ENCODE peak calls at places on chromosomes 12 and 14, in six cellular contexts. One of them, this sample, is unnamed.

GRCh38 chr14:22520235-22520634 is 68.8 kb downstream of the DAD1 start:
- DNase-seq in A549: no peak
- DNase-seq in WTC11: no peak
- DNase-seq in HCT116: no peak
- DNase-seq in K562: peak; percentile 7
- DNase-seq in SK-N-SH: no peak
- DNase-seq in this sample: peak; percentile 70

GRCh38 chr12:63967358-63967757 is 122.9 kb downstream of the SRGAP1 start:
- DNase-seq in A549: no peak
- DNase-seq in WTC11: no peak
- DNase-seq in HCT116: peak; percentile 32
- DNase-seq in K562: no peak
- DNase-seq in SK-N-SH: no peak
- DNase-seq in this sample: peak; percentile 51

GRCh38 chr12:56078931-56079728 is 835 bp upstream of the ERBB3 start:
- DNase-seq in A549: peak; percentile 95
- DNase-seq in WTC11: peak; percentile 96
- DNase-seq in HCT116: peak; percentile 83
- DNase-seq in K562: peak; percentile 87
- DNase-seq in SK-N-SH: peak; percentile 94
- DNase-seq in this sample: peak; percentile 93

GRCh38 chr12:108634225-108634795 is 616 bp upstream of the SELPLG start:
- DNase-seq in A549: peak; percentile 44
- DNase-seq in WTC11: no peak
- DNase-seq in HCT116: no peak
- DNase-seq in K562: peak; percentile 66
- DNase-seq in SK-N-SH: no peak
- DNase-seq in this sample: no peak

GRCh38 chr14:74941676-74942097 is 13.7 kb downstream of the PGF start:
- DNase-seq in A549: no peak
- DNase-seq in WTC11: no peak
- DNase-seq in HCT116: no peak
- DNase-seq in K562: peak; percentile 53
- DNase-seq in SK-N-SH: no peak
- DNase-seq in this sample: peak; percentile 53

GRCh38 chr14:104082807-104083206 is 2.7 kb upstream of the ASPG start:
- DNase-seq in A549: no peak
- DNase-seq in WTC11: no peak
- DNase-seq in HCT116: no peak
- DNase-seq in K562: no peak
- DNase-seq in SK-N-SH: peak; percentile 39
- DNase-seq in this sample: no peak

GRCh38 chr14:35338731-35339405 is 46.7 kb downstream of the PSMA6 start:
- DNase-seq in A549: no peak
- DNase-seq in WTC11: no peak
- DNase-seq in HCT116: no peak
- DNase-seq in K562: no peak
- DNase-seq in SK-N-SH: no peak
- DNase-seq in this sample: no peak

GRCh38 chr12:17511369-17511768 is 578.6 kb downstream of the RERGL start:
- DNase-seq in A549: peak; percentile 4
- DNase-seq in WTC11: no peak
- DNase-seq in HCT116: no peak
- DNase-seq in K562: no peak
- DNase-seq in SK-N-SH: no peak
- DNase-seq in this sample: no peak

GRCh38 chr14:106200539-106201310 is 674.3 kb downstream of the TMEM121 start:
- DNase-seq in A549: no peak
- DNase-seq in WTC11: no peak
- DNase-seq in HCT116: no peak
- DNase-seq in K562: no peak
- DNase-seq in SK-N-SH: no peak
- DNase-seq in this sample: no peak
- TF ChIP-seq MAX in A549: no peak
- TF ChIP-seq MAX in WTC11: no peak
- TF ChIP-seq MAX in HCT116: no peak
- TF ChIP-seq MAX in K562: no peak
- TF ChIP-seq MAX in SK-N-SH: no peak
- TF ChIP-seq MAX in this sample: no peak

DNA sequence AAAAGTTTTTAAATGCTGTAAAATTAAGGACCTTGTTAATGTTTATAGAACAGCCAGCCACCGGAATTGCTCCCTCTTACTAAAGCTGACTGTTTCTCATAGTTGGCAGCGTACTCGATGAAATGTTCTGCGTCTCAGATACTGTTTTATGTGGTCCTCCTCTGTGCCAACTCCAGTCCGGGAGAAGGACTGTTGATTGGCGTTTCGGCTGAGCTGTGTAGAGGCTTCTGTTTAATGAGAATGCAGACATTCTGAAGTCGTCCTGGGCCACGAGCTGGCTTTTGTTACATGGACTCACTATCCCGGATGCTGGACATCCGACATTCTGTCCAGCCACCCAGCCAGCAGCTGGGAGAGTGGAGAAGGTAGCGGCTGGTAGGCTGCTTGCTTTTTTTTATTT is 75.4 kb downstream of the WDR20 start:
- DNase-seq in A549: no peak
- DNase-seq in WTC11: no peak
- DNase-seq in HCT116: no peak
- DNase-seq in K562: no peak
- DNase-seq in SK-N-SH: no peak
- DNase-seq in this sample: no peak
- TF ChIP-seq MAX in A549: no peak
- TF ChIP-seq MAX in WTC11: no peak
- TF ChIP-seq MAX in HCT116: no peak
- TF ChIP-seq MAX in K562: no peak
- TF ChIP-seq MAX in SK-N-SH: no peak
- TF ChIP-seq MAX in this sample: no peak

DNA sequence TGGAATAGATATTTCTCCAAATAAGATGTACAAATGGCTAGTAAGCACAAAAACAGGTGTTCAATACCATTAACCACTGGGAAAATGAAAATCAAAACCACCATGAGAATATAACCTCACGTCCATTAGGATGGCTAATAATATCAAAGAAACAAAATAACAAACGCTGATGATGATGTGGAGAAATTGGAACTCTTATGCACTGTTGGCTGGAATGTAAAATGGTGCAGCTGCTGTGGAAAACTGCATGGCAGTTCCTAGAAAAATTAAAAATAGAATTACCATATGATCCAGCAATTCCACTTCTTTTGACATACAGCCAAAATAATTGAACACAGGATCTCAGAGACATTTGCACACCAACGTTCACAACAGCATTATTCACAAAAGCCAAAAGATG is 51.5 kb downstream of the TMPRSS12 start:
- DNase-seq in A549: no peak
- DNase-seq in WTC11: no peak
- DNase-seq in HCT116: no peak
- DNase-seq in K562: no peak
- DNase-seq in SK-N-SH: no peak
- DNase-seq in this sample: no peak
- TF ChIP-seq MAX in A549: no peak
- TF ChIP-seq MAX in WTC11: no peak
- TF ChIP-seq MAX in HCT116: no peak
- TF ChIP-seq MAX in K562: no peak
- TF ChIP-seq MAX in SK-N-SH: no peak
- TF ChIP-seq MAX in this sample: no peak

DNA sequence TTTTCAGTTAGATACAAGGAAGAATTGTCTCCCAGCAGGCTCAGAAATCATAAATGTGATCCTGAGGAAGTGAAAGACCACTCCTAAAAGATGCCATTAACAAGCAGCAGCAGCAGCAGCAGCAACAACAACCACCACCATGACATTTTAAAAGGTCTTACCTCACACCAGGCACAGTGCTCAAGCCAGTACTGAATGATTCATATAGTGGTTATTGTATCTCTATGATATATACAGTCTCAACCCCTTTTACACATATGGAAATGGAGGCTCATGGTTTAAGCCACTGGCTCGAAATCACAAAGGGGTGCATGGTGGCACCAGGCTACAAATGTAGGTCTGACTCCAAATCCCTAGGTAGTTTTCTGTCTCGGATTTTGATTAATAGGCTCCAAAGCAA is 126.9 kb downstream of the KTN1 start:
- DNase-seq in A549: no peak
- DNase-seq in WTC11: no peak
- DNase-seq in HCT116: no peak
- DNase-seq in K562: no peak
- DNase-seq in SK-N-SH: no peak
- DNase-seq in this sample: no peak
- TF ChIP-seq MAX in A549: no peak
- TF ChIP-seq MAX in WTC11: no peak
- TF ChIP-seq MAX in HCT116: no peak
- TF ChIP-seq MAX in K562: no peak
- TF ChIP-seq MAX in SK-N-SH: no peak
- TF ChIP-seq MAX in this sample: no peak